ENCODE peak calls at places on chromosomes 12 and 14, in ten cellular contexts. V is fibroblast of lung, M is stomach, T is heart right ventricle, Y is suprapubic skin, N is endodermal cell, C is brain microvascular endothelial cell, B is A673, G is psoas muscle, W is IMR-90. Z is an unnamed sample.

GRCh38 chr14:80493620-80494019 is 282.3 kb upstream of the DIO2 start:
- DNase-seq in N (no peak), W (no peak), G (no peak), M (no peak), Y (no peak), T (no peak), V (no peak), B (no peak), C (no peak), Z (no peak)

GRCh38 chr12:94801736-94802135 is 151.4 kb upstream of the TMCC3 start:
- DNase-seq in W (no peak), B (no peak), G (no peak), C (no peak), M (no peak), Y (no peak), N (no peak), V (no peak), T (no peak), Z (no peak)

GRCh38 chr12:121729021-121729420 is 16.5 kb downstream of the TMEM120B start:
- DNase-seq in B (no peak), W (no peak), N (no peak), C (no peak), Y (no peak), V (no peak), G (no peak), M (no peak), T (no peak), Z (no peak)

GRCh38 chr12:24143928-24144327 is 194.5 kb upstream of the SOX5 start:
- DNase-seq in V (no peak), M (no peak), Y (no peak), T (no peak), N (no peak), W (no peak), C (no peak), G (no peak), B (no peak), Z (no peak)

GRCh38 chr14:99041820-99042174 is 230.2 kb downstream of the BCL11B start:
- DNase-seq in C (no peak), T (no peak), V (no peak), Y (no peak), B (no peak), G (no peak), W (no peak), N (peak), M (peak), Z (no peak)

GRCh38 chr14:51155331-51155730 is 60.4 kb upstream of the TRIM9 start:
- DNase-seq in C (no peak), V (no peak), G (no peak), N (no peak), M (no peak), W (no peak), T (no peak), Y (no peak), B (no peak), Z (no peak)

GRCh38 chr14:51880810-51881580 is 20.6 kb downstream of the GNG2 start:
- DNase-seq in T (no peak), V (peak), N (no peak), W (no peak), G (no peak), B (no peak), C (no peak), M (no peak), Y (no peak), Z (peak)

GRCh38 chr12:21940972-21941521 is at the start of gene ABCC9:
- DNase-seq in M (peak), T (peak), G (peak), N (peak), C (peak), W (peak), B (peak), V (peak), Y (peak), Z (no peak)

GRCh38 chr14:63725786-63726185 is 2.1 kb downstream of the SGPP1 start:
- DNase-seq in T (no peak), Y (no peak), G (no peak), W (peak), V (no peak), B (no peak), N (no peak), C (no peak), M (no peak), Z (peak)
- H3K4me3 ChIP-seq in T (peak), Y (peak), G (peak), W (peak), V (peak), B (peak), N (peak), C (peak), M (peak), Z (peak)

DNA sequence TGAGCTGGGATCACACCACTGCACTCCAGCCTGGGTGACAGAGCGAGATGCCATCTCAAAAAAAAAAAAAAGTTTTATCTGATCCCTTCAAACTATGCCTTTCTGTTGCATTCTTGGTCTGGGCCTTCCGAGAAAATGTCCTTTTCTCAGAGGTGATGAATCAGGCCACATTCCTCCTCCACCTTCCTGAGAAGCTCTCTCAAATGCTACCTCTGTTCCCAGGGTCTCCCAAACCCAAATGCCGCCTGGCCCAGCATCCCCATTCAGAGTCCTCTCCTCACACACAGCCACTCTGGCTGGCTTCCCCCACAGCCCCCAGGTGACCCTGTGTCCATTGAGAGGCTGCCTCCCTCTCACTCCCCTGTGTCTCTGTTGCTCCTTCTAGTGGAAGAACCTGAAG is 19.7 kb upstream of the TMED10 start:
- DNase-seq in G (no peak), Y (no peak), B (no peak), N (no peak), T (no peak), W (no peak), V (no peak), C (no peak), M (no peak), Z (no peak)
- TF ChIP-seq CTCF in G (no peak), Y (no peak), B (no peak), N (peak), T (no peak), W (no peak), V (no peak), C (no peak), M (no peak), Z (no peak)

GRCh38 chr14:102085503-102085902 is 1.3 kb downstream of the HSP90AA1 start:
- DNase-seq in T (no peak), W (no peak), M (no peak), N (no peak), C (no peak), Y (no peak), B (no peak), V (no peak), G (no peak), Z (no peak)
- H3K4me3 ChIP-seq in T (peak), W (peak), M (peak), N (peak), C (peak), Y (peak), B (peak), V (peak), G (peak), Z (peak)

DNA sequence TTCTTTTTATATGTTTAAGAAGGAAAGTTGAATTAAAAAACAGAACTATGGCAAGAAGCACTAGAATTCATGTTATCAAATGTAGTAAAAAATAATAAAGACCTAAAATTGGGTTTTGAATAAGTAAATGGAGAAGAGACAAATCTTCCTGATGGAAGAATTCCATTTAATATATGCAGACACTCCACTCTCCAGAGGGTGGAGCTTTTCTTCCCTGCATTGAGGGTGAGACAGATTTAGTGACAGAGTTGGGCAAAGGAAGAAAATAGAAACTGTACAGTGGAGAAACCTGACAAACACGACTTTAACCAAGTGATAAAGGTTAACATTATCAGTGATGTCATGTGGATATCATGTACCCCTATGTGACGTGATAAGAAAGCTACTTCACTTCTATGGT is 217.6 kb downstream of the PRKD1 start:
- DNase-seq in B (peak), V (no peak), Y (no peak), N (no peak), T (no peak), C (no peak), G (no peak), M (no peak), W (peak), Z (no peak)
- TF ChIP-seq CTCF in B (peak), V (no peak), Y (no peak), N (peak), T (peak), C (peak), G (peak), M (no peak), W (peak), Z (peak)

GRCh38 chr12:75706786-75707605 is 195.6 kb upstream of the KRR1 start:
- DNase-seq in V (peak), T (no peak), B (peak), G (no peak), Y (no peak), N (no peak), W (peak), M (no peak), C (peak), Z (peak)
- H3K4me3 ChIP-seq in V (no peak), T (no peak), B (no peak), G (no peak), Y (no peak), N (no peak), W (no peak), M (no peak), C (no peak), Z (no peak)

GRCh38 chr12:77932216-77932615 is 101.5 kb downstream of the NAV3 start:
- DNase-seq in C (no peak), T (no peak), V (no peak), M (no peak), N (no peak), B (peak), Y (no peak), W (no peak), G (no peak), Z (no peak)
- TF ChIP-seq CTCF in C (peak), T (no peak), V (no peak), M (no peak), N (peak), B (peak), Y (no peak), W (no peak), G (no peak), Z (peak)

DNA sequence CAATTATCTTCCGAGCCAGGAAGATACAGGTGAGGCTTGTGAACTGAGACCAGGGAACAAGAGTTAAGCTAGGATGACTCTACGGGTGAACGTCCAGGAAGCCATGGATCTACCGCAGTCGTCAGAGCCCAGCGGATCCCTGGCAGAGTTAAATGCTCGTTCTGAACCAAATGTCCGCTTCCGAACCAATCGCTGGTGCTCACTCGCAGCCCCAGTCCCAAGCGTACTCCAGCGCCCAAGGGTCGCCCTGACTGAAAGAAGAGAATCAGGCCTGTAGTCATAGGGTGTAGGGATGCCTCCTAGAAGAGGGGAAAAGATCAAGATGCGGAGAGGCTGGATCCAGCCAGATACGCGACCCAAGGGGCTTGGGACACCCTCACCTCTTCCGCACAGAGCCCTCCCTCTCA is 283 bp downstream of the VIPAS39 start:
- DNase-seq in M (no peak), G (no peak), Y (no peak), W (peak), B (no peak), N (no peak), C (no peak), V (no peak), T (no peak), Z (no peak)
- H3K4me3 ChIP-seq in M (peak), G (peak), Y (peak), W (peak), B (peak), N (peak), C (peak), V (peak), T (peak), Z (peak)

DNA sequence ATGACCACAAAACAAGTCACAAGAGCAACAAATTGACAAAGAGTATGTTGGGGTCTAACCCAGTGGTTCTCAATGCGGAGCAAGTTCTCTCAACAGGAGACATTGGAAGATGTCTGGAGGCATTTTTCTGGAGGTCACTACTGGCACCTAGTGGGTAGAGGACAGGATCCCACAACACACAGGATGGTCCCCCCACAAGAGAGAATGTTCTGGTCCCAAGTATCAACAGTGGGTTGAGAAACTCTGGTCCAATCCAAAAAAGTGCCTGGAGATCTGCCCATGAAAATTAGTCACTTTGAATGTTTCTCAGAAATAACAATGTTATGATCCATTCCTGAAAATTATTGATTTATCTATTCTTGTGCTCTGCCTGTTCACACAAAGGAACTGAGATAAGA is 3.3 kb downstream of the SSH1 start:
- DNase-seq in B (no peak), Y (no peak), V (peak), T (peak), M (no peak), G (no peak), N (no peak), W (peak), C (peak), Z (peak)
- TF ChIP-seq CTCF in B (peak), Y (no peak), V (peak), T (peak), M (peak), G (peak), N (peak), W (peak), C (peak), Z (peak)

Z was measured in astrocyte of the spinal cord.